ENCODE peak calls at places on chromosomes 13 and 19, in eight cellular contexts. T, C, R, J, N, Q, V and M are unnamed samples.

GRCh38 chr19:17097593-17098126 is 22.1 kb downstream of the MYO9B start:
- DNase-seq in T (peak; percentile 58), C (no peak), R (no peak), J (no peak), N (peak; percentile 86), Q (no peak), V (no peak), M (no peak)

GRCh38 chr13:94535775-94536174 is 56.3 kb upstream of the DCT start:
- DNase-seq in T (no peak), C (no peak), R (no peak), J (no peak), N (no peak), Q (no peak), V (no peak), M (no peak)

GRCh38 chr19:19554074-19555023 is 16.3 kb downstream of the CILP2 start:
- DNase-seq in T (peak; percentile 54), C (peak; percentile 84), R (peak; percentile 23), J (no peak), N (no peak), Q (peak; percentile 85), V (peak; percentile 11), M (peak; percentile 69)

GRCh38 chr13:87814444-87814843 is 143.3 kb downstream of the SLITRK5 start:
- DNase-seq in T (no peak), C (no peak), R (no peak), J (no peak), N (no peak), Q (no peak), V (no peak), M (no peak)

GRCh38 chr19:17797397-17798201 is 2.7 kb downstream of the B3GNT3 start:
- DNase-seq in T (peak; percentile 31), C (no peak), R (no peak), J (no peak), N (peak; percentile 95), Q (peak; percentile 1), V (no peak), M (no peak)

GRCh38 chr13:99312493-99312883 is 5.3 kb upstream of the GPR183 start:
- DNase-seq in T (peak; percentile 92), C (no peak), R (peak; percentile 94), J (peak; percentile 49), N (no peak), Q (no peak), V (no peak), M (no peak)

GRCh38 chr13:45718992-45719391 is 16.9 kb downstream of the CBY2 start:
- DNase-seq in T (no peak), C (no peak), R (peak; percentile 23), J (peak; percentile 3), N (no peak), Q (peak; percentile 30), V (peak; percentile 54), M (no peak)

GRCh38 chr13:46728777-46729176 is 68.2 kb downstream of the ESD start:
- DNase-seq in T (peak; percentile 42), C (no peak), R (no peak), J (no peak), N (peak; percentile 21), Q (peak; percentile 29), V (no peak), M (no peak)

GRCh38 chr19:40862785-40863184 is 12.5 kb upstream of the CYP2A6 start:
- DNase-seq in T (no peak), C (no peak), R (no peak), J (no peak), N (no peak), Q (no peak), V (no peak), M (no peak)

GRCh38 chr13:46552302-46552680 is 679 bp upstream of the LRCH1 start:
- DNase-seq in T (no peak), C (no peak), R (no peak), J (no peak), N (no peak), Q (no peak), V (no peak), M (peak; percentile 5)

GRCh38 chr19:21202865-21203494 is 61.1 kb downstream of the ZNF431 start:
- DNase-seq in T (peak; percentile 47), C (peak; percentile 34), R (peak; percentile 2), J (no peak), N (no peak), Q (peak; percentile 65), V (no peak), M (peak; percentile 3)

GRCh38 chr19:35328851-35329285 is at the start of gene CD22:
- DNase-seq in T (no peak), C (no peak), R (no peak), J (no peak), N (no peak), Q (no peak), V (no peak), M (no peak)

GRCh38 chr13:50393641-50394040 is 378.4 kb downstream of the KCNRG start:
- DNase-seq in T (no peak), C (peak; percentile 66), R (peak; percentile 57), J (peak; percentile 47), N (no peak), Q (peak; percentile 77), V (no peak), M (peak; percentile 50)

GRCh38 chr13:73902296-73902695 is 231.9 kb downstream of the KLF12 start:
- DNase-seq in T (no peak), C (no peak), R (no peak), J (no peak), N (no peak), Q (no peak), V (no peak), M (no peak)

GRCh38 chr13:45895880-45896279 is 44.3 kb upstream of the SIAH3 start:
- DNase-seq in T (no peak), C (no peak), R (no peak), J (no peak), N (no peak), Q (no peak), V (no peak), M (no peak)

GRCh38 chr19:31257426-31258130 is 91.7 kb downstream of the TSHZ3 start:
- DNase-seq in T (no peak), C (no peak), R (no peak), J (no peak), N (no peak), Q (no peak), V (no peak), M (no peak)

GRCh38 chr13:66546534-66547379 is 683.4 kb downstream of the PCDH9 start:
- DNase-seq in T (peak; percentile 48), C (no peak), R (peak; percentile 45), J (peak; percentile 53), N (no peak), Q (no peak), V (no peak), M (no peak)

GRCh38 chr13:30895773-30896172 is 10.3 kb upstream of the MEDAG start:
- DNase-seq in T (peak; percentile 97), C (no peak), R (peak; percentile 88), J (peak; percentile 87), N (no peak), Q (peak; percentile 22), V (no peak), M (no peak)

GRCh38 chr19:30430206-30430734 is 58.1 kb downstream of the ZNF536 start:
- DNase-seq in T (no peak), C (no peak), R (no peak), J (no peak), N (no peak), Q (no peak), V (no peak), M (no peak)

GRCh38 chr19:52748336-52748950 is 13.6 kb upstream of the ZNF611 start:
- DNase-seq in T (peak; percentile 71), C (no peak), R (peak; percentile 27), J (peak; percentile 34), N (peak; percentile 35), Q (peak; percentile 73), V (no peak), M (no peak)

GRCh38 chr13:32811297-32811800 is 204.9 kb upstream of the KL start:
- DNase-seq in T (no peak), C (no peak), R (no peak), J (peak; percentile 41), N (no peak), Q (peak; percentile 15), V (no peak), M (peak; percentile 26)

GRCh38 chr13:91699863-91700262 is 301.4 kb downstream of the GPC5 start:
- DNase-seq in T (no peak), C (no peak), R (no peak), J (no peak), N (no peak), Q (no peak), V (no peak), M (no peak)

GRCh38 chr19:47186337-47187022 is 44.5 kb downstream of the BBC3 start:
- DNase-seq in T (no peak), C (no peak), R (no peak), J (no peak), N (no peak), Q (no peak), V (no peak), M (no peak)

GRCh38 chr19:1864480-1865171 is 1.2 kb upstream of the KLF16 start:
- DNase-seq in T (peak; percentile 57), C (peak; percentile 87), R (no peak), J (peak; percentile 40), N (peak; percentile 66), Q (peak; percentile 91), V (no peak), M (peak; percentile 88)

GRCh38 chr13:35965226-35965927 is 165.8 kb downstream of the DCLK1 start:
- DNase-seq in T (no peak), C (no peak), R (no peak), J (no peak), N (no peak), Q (no peak), V (no peak), M (no peak)
- TF ChIP-seq CTCF in T (no peak), C (no peak), R (no peak), J (no peak), N (no peak), Q (no peak), V (no peak), M (no peak)

GRCh38 chr13:70339738-70340137 is 231.5 kb upstream of the KLHL1 start:
- DNase-seq in T (peak; percentile 0), C (peak; percentile 43), R (no peak), J (peak; percentile 8), N (peak; percentile 21), Q (peak; percentile 64), V (peak; percentile 5), M (peak; percentile 32)
- TF ChIP-seq CTCF in T (peak; percentile 12), C (peak; percentile 17), R (peak; percentile 43), J (peak; percentile 65), N (peak; percentile 53), Q (peak; percentile 79), V (peak; percentile 65), M (peak; percentile 65)

GRCh38 chr19:12778020-12778904 is 2.9 kb upstream of the HOOK2 start:
- DNase-seq in T (peak; percentile 83), C (peak; percentile 53), R (peak; percentile 72), J (peak; percentile 86), N (no peak), Q (peak; percentile 56), V (no peak), M (peak; percentile 54)
- TF ChIP-seq CTCF in T (no peak), C (no peak), R (no peak), J (no peak), N (no peak), Q (no peak), V (no peak), M (no peak)

DNA sequence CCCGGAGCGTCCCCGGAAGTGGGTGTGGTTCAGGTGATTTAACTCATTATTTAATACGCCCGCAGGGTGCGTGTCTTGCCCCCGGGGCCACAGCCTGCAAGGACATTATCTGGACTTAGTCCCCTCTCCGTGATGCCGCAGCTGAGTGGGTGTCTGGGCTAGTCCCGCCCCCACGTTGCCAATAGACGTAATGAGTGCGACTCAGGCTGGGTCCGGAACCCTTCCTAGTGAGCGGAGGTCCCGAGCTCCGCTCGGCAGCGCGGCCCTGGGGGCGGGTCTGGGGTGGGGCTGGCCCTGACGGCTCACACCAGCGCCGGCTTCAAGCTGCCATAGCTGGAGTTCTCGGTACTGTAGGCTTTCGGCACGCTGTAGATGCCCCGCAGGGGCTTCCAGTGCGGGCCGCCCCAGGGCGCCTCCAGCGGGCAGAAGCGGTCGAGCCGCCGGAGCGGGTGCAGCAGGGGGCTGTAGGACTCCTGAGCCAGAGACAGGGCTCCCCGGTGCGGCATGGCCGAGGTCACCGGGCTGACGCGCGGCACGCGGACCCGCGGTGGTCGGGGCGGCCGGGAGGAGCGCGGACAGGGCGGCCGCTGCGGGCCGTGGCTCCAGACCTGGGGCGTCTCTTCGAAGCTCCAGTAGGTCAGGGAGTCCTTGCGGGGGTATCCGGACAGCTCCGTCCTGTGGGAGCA is 918 bp upstream of the LHB start:
- DNase-seq in T (peak; percentile 41), C (peak; percentile 66), R (peak; percentile 42), J (peak; percentile 57), N (peak; percentile 41), Q (peak; percentile 79), V (no peak), M (peak; percentile 70)
- TF ChIP-seq CTCF in T (peak; percentile 65), C (no peak), R (peak; percentile 14), J (peak; percentile 60), N (peak; percentile 57), Q (peak; percentile 49), V (peak; percentile 42), M (peak; percentile 46)